ENCODE peak calls at places on chromosome 14, in six cellular contexts. K is left ventricle myocardium inferior, D is fibroblast of pulmonary artery, P is GM12878, C is uterus, H is cardiac muscle cell. G is an unnamed sample.
A peak's percentile ranks its signal among the peaks of the same experiment; 100 is the strongest.

GRCh38 chr14:35607380-35607779 is 73.4 kb downstream of the INSM2 start:
- DNase-seq in P (no peak), K (no peak), D (no peak), H (no peak), C (no peak), G (no peak)

GRCh38 chr14:77031680-77032482 is 3.4 kb upstream of the IRF2BPL start:
- DNase-seq in H (peak; percentile 72), D (peak; percentile 80), K (no peak), C (peak; percentile 61), P (no peak), G (no peak)

GRCh38 chr14:56199095-56199975 is 81.1 kb downstream of the PELI2 start:
- DNase-seq in C (peak; percentile 28), D (peak; percentile 99), P (peak; percentile 32), H (peak; percentile 98), K (no peak), G (peak; percentile 76)

GRCh38 chr14:71698027-71698426 is 234.2 kb upstream of the RGS6 start:
- DNase-seq in C (no peak), H (no peak), P (no peak), D (no peak), K (no peak), G (no peak)

GRCh38 chr14:94227029-94227428 is 52.9 kb downstream of the PPP4R4 start:
- DNase-seq in H (peak; percentile 22), D (peak; percentile 17), C (no peak), K (no peak), P (no peak), G (no peak)

GRCh38 chr14:102055181-102055901 is 31.5 kb downstream of the HSP90AA1 start:
- DNase-seq in H (peak; percentile 86), C (no peak), K (no peak), P (no peak), D (peak; percentile 60), G (no peak)

GRCh38 chr14:100813291-100813690 is 12.6 kb upstream of the MEG3 start:
- DNase-seq in D (no peak), P (no peak), C (no peak), H (no peak), K (no peak), G (no peak)

GRCh38 chr14:58639842-58640484 is 2.2 kb downstream of the DACT1 start:
- DNase-seq in D (peak; percentile 92), H (peak; percentile 93), P (peak; percentile 36), C (no peak), K (no peak), G (peak; percentile 64)

GRCh38 chr14:42664185-42664584 is 1057.5 kb downstream of the LRFN5 start:
- DNase-seq in H (no peak), C (no peak), K (no peak), P (no peak), D (no peak), G (no peak)

GRCh38 chr14:74919421-74920165 is 3.5 kb downstream of the RPS6KL1 start:
- DNase-seq in H (no peak), C (no peak), K (no peak), P (no peak), D (peak; percentile 57), G (no peak)

GRCh38 chr14:70254476-70254961 is 65.8 kb upstream of the SLC8A3 start:
- DNase-seq in C (no peak), H (peak; percentile 63), P (no peak), K (no peak), D (peak; percentile 29), G (peak; percentile 58)

GRCh38 chr14:44895716-44896115 is 66.0 kb downstream of the KLHL28 start:
- DNase-seq in K (no peak), D (peak; percentile 52), H (peak; percentile 41), C (no peak), P (no peak), G (no peak)

GRCh38 chr14:49940805-49941421 is 48.0 kb downstream of the ARF6 start:
- DNase-seq in C (no peak), H (peak; percentile 55), K (no peak), P (no peak), D (peak; percentile 60), G (no peak)

GRCh38 chr14:91272341-91273272 is 28.1 kb upstream of the GPR68 start:
- DNase-seq in P (no peak), H (no peak), C (no peak), K (no peak), D (no peak), G (no peak)

GRCh38 chr14:77372304-77372841 is 4.5 kb downstream of the TMED8 start:
- DNase-seq in H (no peak), D (peak; percentile 3), K (no peak), C (no peak), P (peak; percentile 83), G (no peak)

GRCh38 chr14:99672506-99673327 is 11.4 kb upstream of the CYP46A1 start:
- DNase-seq in H (no peak), K (no peak), P (no peak), C (no peak), D (no peak), G (no peak)

GRCh38 chr14:37270629-37271028 is 72.9 kb downstream of the MIPOL1 start:
- DNase-seq in C (no peak), H (no peak), K (no peak), P (no peak), D (no peak), G (no peak)

GRCh38 chr14:100582496-100583165 is 4.6 kb downstream of the BEGAIN start:
- DNase-seq in H (no peak), P (no peak), D (no peak), K (peak; percentile 9), C (no peak), G (no peak)

GRCh38 chr14:41285193-41285748 is 321.4 kb upstream of the LRFN5 start:
- DNase-seq in K (no peak), H (peak; percentile 55), C (no peak), D (peak; percentile 79), P (no peak), G (peak; percentile 80)

GRCh38 chr14:63632932-63633514 is 8.6 kb downstream of the WDR89 start:
- DNase-seq in C (no peak), K (no peak), P (no peak), H (peak; percentile 43), D (peak; percentile 50), G (no peak)

GRCh38 chr14:85122690-85123089 is 407.3 kb upstream of the FLRT2 start:
- DNase-seq in H (peak; percentile 23), K (no peak), D (peak; percentile 14), C (no peak), P (no peak), G (no peak)

GRCh38 chr14:56224691-56225681 is 106.8 kb downstream of the PELI2 start:
- DNase-seq in C (no peak), K (no peak), D (no peak), P (no peak), H (no peak), G (no peak)

GRCh38 chr14:92456215-92457017 is 57.2 kb upstream of the RIN3 start:
- DNase-seq in D (peak; percentile 83), P (no peak), H (peak; percentile 86), C (peak; percentile 30), K (peak; percentile 52), G (peak; percentile 66)

GRCh38 chr14:105527381-105528196 is 1.2 kb downstream of the TMEM121 start:
- DNase-seq in D (no peak), C (peak; percentile 15), P (no peak), H (no peak), K (no peak), G (no peak)

GRCh38 chr14:92403981-92404380 is 81.0 kb downstream of the SLC24A4 start:
- DNase-seq in D (no peak), C (no peak), P (no peak), K (no peak), H (no peak), G (no peak)

GRCh38 chr14:73662439-73663056 is 17.8 kb downstream of the DNAL1 start:
- DNase-seq in K (no peak), D (peak; percentile 91), H (peak; percentile 89), C (peak; percentile 26), P (no peak), G (no peak)

GRCh38 chr14:33556382-33557121 is 394.3 kb downstream of the EGLN3 start:
- DNase-seq in C (no peak), P (no peak), D (peak; percentile 76), H (peak; percentile 68), K (no peak), G (no peak)

GRCh38 chr14:95529242-95529641 is 5.6 kb upstream of the GLRX5 start:
- DNase-seq in P (no peak), H (no peak), D (no peak), K (no peak), C (no peak), G (no peak)

GRCh38 chr14:28382460-28383220 is 383.9 kb upstream of the FOXG1 start:
- DNase-seq in D (peak; percentile 90), K (no peak), H (peak; percentile 84), P (no peak), C (no peak), G (no peak)
- TF ChIP-seq CTCF in D (no peak), K (no peak), H (no peak), P (no peak), C (no peak), G (no peak)

DNA sequence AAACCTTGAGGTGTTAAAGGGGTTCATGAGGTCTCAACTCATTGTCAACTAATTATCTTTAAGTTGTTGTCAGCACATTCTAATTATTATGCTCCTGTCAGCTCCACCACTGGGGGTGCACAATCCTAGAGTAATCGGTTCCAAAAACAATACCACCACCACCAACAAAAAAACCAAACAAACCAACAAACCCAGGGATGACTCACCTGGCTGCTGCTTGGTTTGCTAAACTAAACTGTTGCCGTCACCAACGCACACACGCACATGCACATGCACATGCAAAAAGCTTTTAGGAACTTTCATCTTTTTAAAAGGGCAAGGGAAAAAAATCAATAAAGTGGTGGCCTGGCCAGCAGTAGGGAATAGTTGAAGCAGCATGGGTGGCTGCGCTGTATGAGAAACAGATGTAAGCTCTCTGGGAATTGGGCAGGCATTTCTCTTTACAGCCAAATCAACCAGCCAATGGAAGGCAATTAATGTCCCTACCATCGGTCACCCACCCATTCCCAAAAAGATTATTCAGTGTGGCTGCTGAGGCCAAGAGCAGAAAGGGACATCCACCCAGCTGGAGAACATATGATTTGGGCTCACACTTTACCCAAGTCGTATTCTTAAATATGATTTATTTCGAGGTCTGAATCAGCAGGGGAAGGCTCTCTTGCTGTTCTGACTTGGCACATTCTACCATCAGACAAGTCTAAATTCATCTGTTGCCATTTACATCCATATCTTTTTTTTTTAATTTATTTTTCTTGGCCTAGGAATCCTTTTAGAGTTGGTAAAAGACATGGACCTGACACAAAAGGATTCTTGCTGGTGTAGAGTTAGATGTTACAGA is 20.0 kb downstream of the TMEM30B start:
- DNase-seq in H (peak; percentile 21), C (no peak), D (peak; percentile 48), K (no peak), P (no peak), G (no peak)
- TF ChIP-seq CTCF in H (no peak), C (no peak), D (no peak), K (no peak), P (no peak), G (no peak)

DNA sequence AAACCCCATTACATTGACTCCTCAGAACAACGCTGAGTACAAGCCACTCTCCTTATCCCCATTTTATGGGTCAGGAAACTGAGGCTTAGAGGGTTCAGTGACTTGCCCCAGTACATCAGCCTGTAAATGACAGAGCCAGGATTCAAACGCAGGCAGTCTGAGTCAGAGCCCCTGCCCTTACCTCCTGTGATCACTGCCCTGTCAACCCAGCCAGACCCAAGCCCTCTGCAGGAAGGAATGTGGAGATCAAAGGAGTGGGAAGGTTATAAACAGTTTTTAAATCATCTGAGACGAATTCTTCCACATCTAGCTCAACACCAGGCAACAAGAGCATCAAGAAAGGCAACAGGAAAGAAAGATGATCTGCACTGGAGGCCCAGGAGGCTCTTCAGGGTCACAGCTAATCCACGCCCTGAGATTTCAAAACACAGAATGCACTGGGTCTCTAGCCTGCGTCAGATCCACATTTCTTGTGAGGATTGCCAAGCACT is 38.5 kb downstream of the SPTB start:
- DNase-seq in P (no peak), D (peak; percentile 45), H (peak; percentile 54), K (no peak), C (no peak), G (no peak)
- TF ChIP-seq CTCF in P (no peak), D (peak; percentile 38), H (peak; percentile 44), K (peak; percentile 50), C (peak; percentile 17), G (no peak)

GRCh38 chr14:89648924-89649323 is 231.9 kb upstream of the FOXN3 start:
- DNase-seq in H (no peak), P (no peak), K (no peak), D (no peak), C (no peak), G (no peak)
- TF ChIP-seq CTCF in H (no peak), P (no peak), K (no peak), D (no peak), C (no peak), G (no peak)

G was measured in testis.